ENCODE peak calls at places on chromosomes 6 and 20, in nine cellular contexts. M is iPS-NIHi11; G is stimulated activated CD4-positive, alpha-beta T cell treated with anti-CD3 and anti-CD28 coated beads, Interleukin-2, amount 100 ng/mL, for 48 hours; B is mesendoderm; N is D341Med; O is RWPE1; L is AG08396; D is Kasumi-1; U is AG04449. H is an unnamed sample.
A peak's percentile ranks its signal among the peaks of the same experiment; 100 is the strongest.

GRCh38 chr6:139801571-139802321 is 427.3 kb upstream of the CITED2 start:
- DNase-seq in M (peak; percentile 39), G (no peak), B (peak; percentile 55), N (no peak), O (no peak), L (peak; percentile 12), D (peak; percentile 4), U (no peak), H (peak; percentile 63)

GRCh38 chr6:135358251-135358821 is 139.2 kb downstream of the AHI1 start:
- DNase-seq in M (no peak), G (no peak), B (no peak), N (no peak), O (peak; percentile 26), L (peak; percentile 52), D (no peak), U (peak; percentile 88), H (no peak)

GRCh38 chr20:5181955-5182354 is 55.1 kb downstream of the CDS2 start:
- DNase-seq in M (no peak), G (no peak), B (no peak), N (no peak), O (peak; percentile 14), L (peak; percentile 56), D (no peak), U (no peak), H (no peak)

GRCh38 chr20:24732076-24732475 is 217.0 kb upstream of the CST7 start:
- DNase-seq in M (no peak), G (no peak), B (no peak), N (no peak), O (no peak), L (no peak), D (no peak), U (no peak), H (no peak)

GRCh38 chr6:151269318-151269995 is 29.7 kb downstream of the AKAP12 start:
- DNase-seq in M (no peak), G (no peak), B (no peak), N (no peak), O (no peak), L (no peak), D (no peak), U (no peak), H (no peak)

GRCh38 chr6:17202526-17202925 is 78.6 kb upstream of the RBM24 start:
- DNase-seq in M (no peak), G (no peak), B (no peak), N (no peak), O (no peak), L (no peak), D (no peak), U (no peak), H (peak; percentile 12)

GRCh38 chr6:31586013-31586412 is at the start of gene LST1:
- DNase-seq in M (no peak), G (no peak), B (no peak), N (no peak), O (no peak), L (no peak), D (peak; percentile 90), U (no peak), H (no peak)

GRCh38 chr6:99119109-99120031 is 171.6 kb upstream of the FBXL4 start:
- DNase-seq in M (peak; percentile 59), G (peak; percentile 4), B (peak; percentile 67), N (peak; percentile 54), O (peak; percentile 26), L (peak; percentile 34), D (peak; percentile 70), U (no peak), H (peak; percentile 74)

GRCh38 chr6:80468398-80468797 is 361.9 kb downstream of the BCKDHB start:
- DNase-seq in M (no peak), G (no peak), B (no peak), N (no peak), O (no peak), L (no peak), D (no peak), U (no peak), H (peak; percentile 63)

GRCh38 chr6:43267619-43268347 is 24.5 kb downstream of the TTBK1 start:
- DNase-seq in M (no peak), G (no peak), B (peak; percentile 74), N (no peak), O (no peak), L (no peak), D (no peak), U (no peak), H (peak; percentile 75)

GRCh38 chr6:27237089-27237723 is 10.3 kb upstream of the PRSS16 start:
- DNase-seq in M (peak; percentile 46), G (peak; percentile 61), B (peak; percentile 92), N (no peak), O (no peak), L (peak; percentile 51), D (no peak), U (peak; percentile 26), H (peak; percentile 65)

GRCh38 chr20:63047267-63047666 is 40.5 kb upstream of the BHLHE23 start:
- DNase-seq in M (no peak), G (no peak), B (no peak), N (no peak), O (no peak), L (no peak), D (no peak), U (no peak), H (no peak)

GRCh38 chr6:2021713-2022125 is 223.7 kb downstream of the GMDS start:
- DNase-seq in M (peak; percentile 28), G (no peak), B (no peak), N (peak; percentile 41), O (peak; percentile 62), L (peak; percentile 23), D (no peak), U (peak; percentile 47), H (peak; percentile 99)

GRCh38 chr20:53643031-53643832 is 49.6 kb upstream of the ZNF217 start:
- DNase-seq in M (peak; percentile 30), G (peak; percentile 45), B (peak; percentile 5), N (no peak), O (peak; percentile 95), L (peak; percentile 53), D (peak; percentile 90), U (no peak), H (no peak)

GRCh38 chr6:53359843-53360834 is 11.4 kb upstream of the ELOVL5 start:
- DNase-seq in M (no peak), G (peak; percentile 34), B (peak; percentile 69), N (no peak), O (no peak), L (peak; percentile 41), D (no peak), U (no peak), H (peak; percentile 26)

GRCh38 chr20:46802696-46803445 is 91.8 kb upstream of the EYA2 start:
- DNase-seq in M (no peak), G (no peak), B (no peak), N (peak; percentile 76), O (no peak), L (no peak), D (no peak), U (no peak), H (peak; percentile 91)

H was measured in NCI-H69.